ENCODE peak calls at places on chromosomes 12 and 14, in nine cellular contexts. D is foreskin fibroblast, P is heart right ventricle, S is lower lobe of right lung, Y is chondrocyte, M is progenitor cell of endocrine pancreas, C is GM12865, J is astrocyte of the spinal cord, X is kidney epithelial cell. O is an unnamed sample.

GRCh38 chr14:33237102-33237501 is 298.4 kb downstream of the NPAS3 start:
- DNase-seq in S (no peak), D (no peak), J (no peak), P (no peak), C (no peak), Y (no peak), X (no peak), M (no peak), O (no peak)

GRCh38 chr12:101490286-101490920 is 15.3 kb downstream of the SPIC start:
- DNase-seq in C (peak), M (no peak), Y (no peak), J (no peak), X (no peak), S (no peak), P (peak), D (no peak), O (peak)

GRCh38 chr14:104341532-104342434 is 203.4 kb downstream of the KIF26A start:
- DNase-seq in Y (no peak), J (no peak), X (no peak), C (peak), P (no peak), S (peak), D (no peak), M (peak), O (no peak)

GRCh38 chr14:35331605-35332516 is 39.7 kb downstream of the PSMA6 start:
- DNase-seq in X (peak), C (peak), Y (peak), J (peak), P (no peak), S (peak), M (no peak), D (peak), O (peak)

GRCh38 chr12:103882861-103883596 is 42.0 kb upstream of the NT5DC3 start:
- DNase-seq in Y (no peak), X (no peak), C (peak), M (no peak), D (no peak), P (no peak), J (no peak), S (no peak), O (no peak)

GRCh38 chr12:48999371-49000131 is at the start of gene DDN:
- DNase-seq in J (peak), D (peak), P (no peak), M (no peak), S (peak), X (no peak), C (peak), Y (no peak), O (peak)

GRCh38 chr14:50542941-50543418 is 10.6 kb upstream of the MAP4K5 start:
- DNase-seq in M (no peak), P (peak), S (no peak), J (peak), X (no peak), Y (no peak), D (peak), C (peak), O (peak)

GRCh38 chr12:32198555-32198954 is 91.9 kb downstream of the BICD1 start:
- DNase-seq in P (no peak), M (no peak), X (peak), C (no peak), Y (no peak), D (peak), J (no peak), S (no peak), O (no peak)

GRCh38 chr12:72546106-72546505 is 273.9 kb downstream of the TRHDE start:
- DNase-seq in P (no peak), J (peak), X (no peak), D (peak), Y (no peak), S (no peak), M (no peak), C (no peak), O (no peak)

GRCh38 chr14:102086346-102086971 is 385 bp downstream of the HSP90AA1 start:
- DNase-seq in D (peak), J (peak), X (no peak), S (peak), C (peak), Y (no peak), M (no peak), P (peak), O (peak)

GRCh38 chr12:70784042-70784668 is 136.4 kb downstream of the PTPRR start:
- DNase-seq in C (no peak), S (no peak), X (no peak), D (no peak), J (no peak), Y (peak), M (no peak), P (no peak), O (no peak)

GRCh38 chr12:57744194-57744776 is 554 bp upstream of the TSPAN31 start:
- DNase-seq in S (peak), X (no peak), D (peak), P (peak), M (no peak), Y (peak), J (no peak), C (peak), O (peak)

GRCh38 chr12:120982659-120983058 is 4.3 kb downstream of the HNF1A start:
- DNase-seq in D (no peak), C (no peak), X (no peak), S (no peak), P (no peak), J (no peak), M (no peak), Y (peak), O (no peak)

GRCh38 chr14:20179880-20180279 is 10.8 kb upstream of the OR11G2 start:
- DNase-seq in C (no peak), X (no peak), P (no peak), D (no peak), S (no peak), J (no peak), Y (no peak), M (no peak), O (no peak)

GRCh38 chr12:120090211-120090610 is 26.3 kb downstream of the RAB35 start:
- DNase-seq in D (no peak), S (peak), P (no peak), Y (peak), X (no peak), J (no peak), M (no peak), C (no peak), O (no peak)

GRCh38 chr14:65639216-65639615 is 226.7 kb downstream of the FUT8 start:
- DNase-seq in X (no peak), P (no peak), Y (no peak), M (no peak), D (no peak), J (peak), S (no peak), C (no peak), O (no peak)

GRCh38 chr12:41795910-41796309 is 348.8 kb downstream of the GXYLT1 start:
- DNase-seq in P (no peak), S (no peak), J (no peak), M (no peak), Y (no peak), D (no peak), X (no peak), C (peak), O (no peak)

GRCh38 chr12:118377891-118378470 is 1.6 kb downstream of the SUDS3 start:
- DNase-seq in M (peak), C (peak), D (peak), P (peak), Y (no peak), S (peak), J (peak), X (no peak), O (peak)

GRCh38 chr12:2288875-2289274 is 236.1 kb downstream of the CACNA1C start:
- DNase-seq in X (no peak), J (no peak), P (no peak), Y (no peak), M (no peak), C (no peak), D (peak), S (no peak), O (no peak)

GRCh38 chr12:126588586-126589249 is 1523.5 kb downstream of the AACS start:
- DNase-seq in D (no peak), M (no peak), X (no peak), J (peak), P (no peak), Y (no peak), S (no peak), C (no peak), O (no peak)

GRCh38 chr12:88150063-88150462 is 8.0 kb downstream of the TMTC3 start:
- DNase-seq in Y (no peak), J (no peak), S (no peak), P (no peak), M (no peak), C (no peak), D (no peak), X (no peak), O (no peak)

GRCh38 chr14:98136019-98136418 is 1136.0 kb downstream of the BCL11B start:
- DNase-seq in M (no peak), P (no peak), X (no peak), Y (no peak), S (no peak), D (no peak), J (no peak), C (no peak), O (no peak)

GRCh38 chr12:50530532-50530931 is 25.7 kb downstream of the DIP2B start:
- DNase-seq in Y (no peak), X (no peak), D (no peak), J (no peak), M (no peak), C (no peak), S (no peak), P (no peak), O (no peak)

GRCh38 chr12:1660304-1661187 is 30.3 kb upstream of the ADIPOR2 start:
- DNase-seq in M (no peak), S (peak), X (no peak), C (peak), Y (no peak), P (peak), J (no peak), D (peak), O (no peak)

GRCh38 chr12:3641428-3641883 is 111.5 kb downstream of the CRACR2A start:
- DNase-seq in X (peak), Y (no peak), P (no peak), J (peak), S (no peak), M (no peak), D (peak), C (no peak), O (no peak)

GRCh38 chr14:67532998-67533753 is at the start of gene PLEKHH1:
- DNase-seq in S (peak), D (peak), Y (no peak), C (peak), P (peak), M (peak), J (peak), X (no peak), O (peak)

GRCh38 chr12:41683513-41683912 is 461.2 kb downstream of the GXYLT1 start:
- DNase-seq in Y (no peak), J (no peak), S (no peak), C (no peak), P (no peak), D (no peak), X (no peak), M (no peak), O (no peak)

DNA sequence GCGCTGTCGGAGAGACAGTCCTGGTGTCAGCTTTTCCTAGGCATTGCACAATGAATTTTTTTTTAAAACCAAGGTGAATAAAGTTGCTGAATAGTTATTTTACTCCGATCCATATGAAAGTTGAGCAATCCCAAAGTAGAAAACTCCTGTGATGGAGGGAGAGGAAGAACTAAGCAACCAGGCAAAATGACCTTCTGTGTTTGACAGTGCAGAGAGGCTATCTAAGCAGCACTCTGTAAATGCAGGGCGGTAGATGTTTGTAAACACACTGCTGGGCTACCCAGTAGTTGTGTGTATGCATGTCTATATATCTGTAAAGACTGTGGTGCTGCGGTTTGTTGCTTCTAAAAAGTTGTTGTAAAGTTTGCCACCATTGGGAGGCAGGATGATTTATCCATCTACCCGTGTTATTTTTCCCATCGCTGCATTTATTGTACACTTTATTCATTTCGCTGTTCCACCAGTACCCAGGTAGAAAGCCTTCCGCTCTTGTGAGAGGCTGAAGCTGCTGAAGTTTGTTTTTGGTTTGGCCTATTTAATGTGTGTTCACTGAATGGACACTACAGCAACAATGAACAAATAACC is 1.3 kb downstream of the ETV6 start:
- DNase-seq in X (no peak), Y (no peak), J (peak), S (no peak), M (no peak), C (peak), D (peak), P (no peak), O (no peak)
- TF ChIP-seq CTCF in X (no peak), Y (peak), J (no peak), S (no peak), M (no peak), C (no peak), D (no peak), P (no peak), O (no peak)

GRCh38 chr14:71465316-71465715 is 466.9 kb upstream of the RGS6 start:
- DNase-seq in C (no peak), X (no peak), J (no peak), P (no peak), M (no peak), D (peak), Y (no peak), S (no peak), O (no peak)
- TF ChIP-seq CTCF in C (no peak), X (no peak), J (no peak), P (no peak), M (no peak), D (no peak), Y (no peak), S (no peak), O (no peak)

GRCh38 chr12:67154876-67155275 is 114.3 kb upstream of the CAND1 start:
- DNase-seq in P (no peak), C (no peak), M (no peak), Y (no peak), D (no peak), X (no peak), S (no peak), J (no peak), O (no peak)
- TF ChIP-seq CTCF in P (no peak), C (no peak), M (no peak), Y (no peak), D (no peak), X (no peak), S (no peak), J (no peak), O (no peak)

GRCh38 chr12:105377077-105377476 is 46.6 kb downstream of the C12orf75 start:
- DNase-seq in J (no peak), Y (no peak), D (no peak), P (no peak), S (no peak), X (no peak), C (no peak), M (no peak), O (no peak)

GRCh38 chr12:105382771-105383632 is 52.5 kb downstream of the C12orf75 start:
- DNase-seq in J (peak), Y (no peak), P (peak), C (peak), D (peak), X (peak), M (no peak), S (no peak), O (peak)

GRCh38 chr12:105384220-105384619 is 53.7 kb downstream of the C12orf75 start:
- DNase-seq in D (no peak), Y (no peak), P (no peak), J (no peak), S (no peak), C (no peak), M (no peak), X (no peak), O (no peak)

DNA sequence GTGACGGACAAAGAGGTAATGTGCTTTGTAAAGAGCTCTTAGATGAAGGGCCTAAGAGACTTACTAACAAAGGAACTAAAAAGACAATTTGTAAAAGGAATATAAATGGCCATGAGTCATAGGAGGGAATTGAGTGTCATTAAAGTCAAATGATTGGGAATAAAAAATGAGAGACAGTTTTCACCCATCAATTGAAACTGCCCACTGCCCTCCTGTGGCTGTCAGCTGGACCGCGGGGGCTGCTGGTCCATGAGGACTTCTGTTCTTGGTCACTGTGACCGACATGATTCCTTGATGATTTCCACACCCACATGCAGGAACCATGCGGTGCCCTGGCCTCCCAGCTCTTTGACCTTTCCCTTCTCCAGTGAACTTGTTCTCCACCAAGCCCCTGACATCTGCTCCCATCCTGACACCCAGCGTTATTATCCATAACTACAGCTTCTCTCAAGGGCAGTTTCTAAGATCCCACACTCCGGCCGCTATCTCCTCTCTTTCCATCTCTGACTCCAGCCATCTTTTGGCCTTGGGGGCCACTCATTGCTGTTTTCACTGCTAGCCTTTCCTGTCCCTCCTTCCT is 48.4 kb downstream of the C12orf75 start:
- DNase-seq in M (no peak), X (no peak), J (no peak), S (no peak), D (peak), P (no peak), C (no peak), Y (no peak), O (no peak)
- TF ChIP-seq CTCF in M (peak), X (peak), J (peak), S (no peak), D (no peak), P (peak), C (no peak), Y (peak), O (peak)

DNA sequence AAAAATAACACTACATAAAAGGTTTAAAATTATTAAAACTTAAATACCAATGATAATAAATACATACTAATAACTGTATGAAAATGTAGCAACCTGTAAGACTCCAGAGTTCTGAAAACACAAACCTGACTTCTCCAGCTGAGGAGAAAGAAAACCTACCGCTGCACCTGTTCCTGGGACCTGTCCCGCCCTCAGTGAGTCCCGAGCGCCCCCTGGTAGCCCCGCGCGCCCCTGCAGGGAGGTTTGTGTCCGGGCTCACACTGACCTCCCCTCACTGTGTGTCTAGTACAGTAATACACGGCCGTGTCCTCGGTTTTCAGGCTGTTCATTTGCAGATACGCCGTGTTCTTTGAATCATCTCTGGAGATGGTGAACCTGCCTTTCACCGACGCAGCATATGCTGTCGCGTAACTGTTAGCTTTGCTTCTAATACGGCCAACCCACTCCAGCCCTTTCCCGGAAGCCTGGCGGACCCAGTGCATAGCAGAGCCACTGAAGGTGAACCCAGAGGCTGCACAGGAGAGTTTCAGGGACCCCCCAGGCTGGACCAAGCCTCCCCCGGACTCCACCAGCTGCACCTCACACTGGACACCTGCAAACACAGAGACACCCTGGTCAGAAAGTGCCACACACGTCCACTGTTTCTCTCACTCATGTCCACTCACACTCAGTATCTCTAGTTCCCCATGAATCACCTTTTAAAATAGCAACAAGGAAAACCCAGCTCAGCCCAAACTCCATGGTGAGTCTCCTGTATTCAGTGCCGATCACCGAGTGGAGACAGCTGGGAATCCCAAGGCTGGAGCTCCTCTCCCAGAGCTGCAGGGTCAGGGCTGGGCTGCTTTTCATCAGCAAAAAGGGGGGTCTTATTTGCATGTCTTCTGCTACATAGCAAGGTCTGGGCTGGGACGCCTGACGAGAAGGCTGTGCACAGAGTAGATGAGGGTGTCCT is 1276.3 kb downstream of the TMEM121 start:
- DNase-seq in S (no peak), C (no peak), M (no peak), P (no peak), Y (no peak), J (no peak), D (no peak), X (no peak), O (peak)
- TF ChIP-seq CTCF in S (no peak), C (peak), M (no peak), P (no peak), Y (no peak), J (no peak), D (no peak), X (peak), O (peak)

GRCh38 chr12:20716985-20717384 is 21.9 kb downstream of the SLCO1C1 start:
- DNase-seq in Y (no peak), S (no peak), P (no peak), J (no peak), D (no peak), C (no peak), M (no peak), X (no peak), O (no peak)

GRCh38 chr12:20718294-20718693 is 23.2 kb downstream of the SLCO1C1 start:
- DNase-seq in Y (no peak), M (no peak), J (no peak), X (no peak), P (no peak), D (no peak), C (no peak), S (no peak), O (no peak)

GRCh38 chr12:20711846-20712245 is 16.7 kb downstream of the SLCO1C1 start:
- DNase-seq in P (no peak), M (no peak), X (no peak), S (no peak), J (no peak), Y (no peak), C (no peak), D (no peak), O (no peak)

DNA sequence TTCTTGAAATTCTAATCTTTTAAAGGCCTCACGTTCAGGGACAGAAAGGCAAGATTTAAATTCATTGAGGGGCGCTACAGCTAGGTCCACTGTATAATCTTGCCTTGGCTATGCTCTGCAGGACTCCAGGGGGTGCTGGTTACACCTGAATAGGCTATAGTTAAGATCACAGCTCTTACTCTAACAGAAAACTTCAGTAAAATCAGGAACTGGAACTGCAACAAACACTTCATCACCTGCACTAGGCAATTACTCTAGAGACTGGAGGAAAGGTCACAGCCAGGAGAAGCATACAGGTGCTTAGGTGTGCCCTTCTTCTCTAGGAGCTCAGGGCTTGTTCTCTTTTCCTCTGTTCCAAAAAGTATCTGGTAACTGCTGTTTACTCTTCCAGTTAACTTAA is 20.9 kb downstream of the SLCO1C1 start:
- DNase-seq in S (no peak), Y (no peak), P (no peak), C (peak), X (no peak), M (no peak), J (no peak), D (no peak), O (no peak)
- TF ChIP-seq CTCF in S (no peak), Y (no peak), P (no peak), C (peak), X (no peak), M (peak), J (no peak), D (no peak), O (no peak)

DNA sequence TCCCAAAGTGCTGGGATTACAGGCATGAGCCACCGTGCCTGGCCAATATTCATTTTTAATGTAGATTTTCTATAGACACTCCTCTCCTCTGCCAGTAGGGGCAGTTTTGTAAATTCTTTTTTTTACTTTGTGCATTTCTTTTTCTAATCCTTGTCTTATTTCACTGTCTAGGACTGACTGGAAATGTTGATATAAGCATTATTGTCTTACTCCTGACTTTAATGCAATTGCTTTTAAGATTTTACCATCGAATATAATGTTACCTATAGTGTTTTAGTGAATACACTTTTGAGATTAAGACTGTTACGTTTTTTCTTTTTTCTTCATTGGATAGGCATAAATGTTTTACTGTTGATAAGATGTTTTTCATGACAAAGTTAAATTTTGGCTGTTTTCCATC is 35.4 kb upstream of the EMP1 start:
- DNase-seq in M (no peak), Y (no peak), P (no peak), C (no peak), S (no peak), D (no peak), J (no peak), X (no peak), O (no peak)
- TF ChIP-seq CTCF in M (peak), Y (peak), P (no peak), C (peak), S (no peak), D (peak), J (peak), X (peak), O (no peak)

O was measured in GM10248.